ENCODE peak calls at places on chromosomes 16 and 17, in ten cellular contexts. One of them, this sample, is unnamed.

GRCh38 chr17:68456529-68457167 is 648 bp downstream of the WIPI1 start:
- DNase-seq in transverse colon: peak
- DNase-seq in mesenchymal stem cell: peak
- DNase-seq in SK-N-SH: peak
- DNase-seq in PC-9: peak
- DNase-seq in heart left ventricle: peak
- DNase-seq in thoracic aorta: peak
- DNase-seq in esophagus squamous epithelium: no peak
- DNase-seq in neuronal stem cell: peak
- DNase-seq in pancreas: peak
- DNase-seq in this sample: peak

GRCh38 chr17:42704495-42705494 is 22.5 kb downstream of the CNTNAP1 start:
- DNase-seq in transverse colon: no peak
- DNase-seq in SK-N-SH: no peak
- DNase-seq in mesenchymal stem cell: no peak
- DNase-seq in heart left ventricle: no peak
- DNase-seq in pancreas: no peak
- DNase-seq in esophagus squamous epithelium: no peak
- DNase-seq in PC-9: no peak
- DNase-seq in neuronal stem cell: no peak
- DNase-seq in thoracic aorta: no peak
- DNase-seq in this sample: no peak

GRCh38 chr16:85469929-85470590 is 143.1 kb upstream of the GSE1 start:
- DNase-seq in thoracic aorta: no peak
- DNase-seq in esophagus squamous epithelium: no peak
- DNase-seq in mesenchymal stem cell: no peak
- DNase-seq in PC-9: no peak
- DNase-seq in SK-N-SH: no peak
- DNase-seq in transverse colon: no peak
- DNase-seq in pancreas: no peak
- DNase-seq in heart left ventricle: no peak
- DNase-seq in neuronal stem cell: no peak
- DNase-seq in this sample: no peak

GRCh38 chr16:30491744-30492308 is 19.3 kb downstream of the ITGAL start:
- DNase-seq in pancreas: no peak
- DNase-seq in transverse colon: peak
- DNase-seq in esophagus squamous epithelium: no peak
- DNase-seq in PC-9: peak
- DNase-seq in heart left ventricle: peak
- DNase-seq in SK-N-SH: no peak
- DNase-seq in thoracic aorta: no peak
- DNase-seq in mesenchymal stem cell: peak
- DNase-seq in neuronal stem cell: no peak
- DNase-seq in this sample: no peak

GRCh38 chr16:84356591-84357116 is 11.7 kb upstream of the ATP2C2 start:
- DNase-seq in mesenchymal stem cell: no peak
- DNase-seq in thoracic aorta: no peak
- DNase-seq in transverse colon: peak
- DNase-seq in neuronal stem cell: peak
- DNase-seq in heart left ventricle: no peak
- DNase-seq in esophagus squamous epithelium: no peak
- DNase-seq in PC-9: peak
- DNase-seq in SK-N-SH: no peak
- DNase-seq in pancreas: no peak
- DNase-seq in this sample: no peak

GRCh38 chr17:38357488-38358123 is 6.0 kb downstream of the SOCS7 start:
- DNase-seq in thoracic aorta: no peak
- DNase-seq in PC-9: no peak
- DNase-seq in mesenchymal stem cell: no peak
- DNase-seq in SK-N-SH: peak
- DNase-seq in pancreas: no peak
- DNase-seq in esophagus squamous epithelium: no peak
- DNase-seq in heart left ventricle: no peak
- DNase-seq in neuronal stem cell: no peak
- DNase-seq in transverse colon: no peak
- DNase-seq in this sample: no peak

GRCh38 chr16:50203681-50204080 is 50.6 kb downstream of the TENT4B start:
- DNase-seq in thoracic aorta: no peak
- DNase-seq in SK-N-SH: no peak
- DNase-seq in pancreas: no peak
- DNase-seq in neuronal stem cell: no peak
- DNase-seq in transverse colon: no peak
- DNase-seq in heart left ventricle: no peak
- DNase-seq in mesenchymal stem cell: no peak
- DNase-seq in esophagus squamous epithelium: no peak
- DNase-seq in PC-9: no peak
- DNase-seq in this sample: no peak

GRCh38 chr17:36183001-36183810 is 6.8 kb upstream of the TBC1D3B start:
- DNase-seq in heart left ventricle: peak
- DNase-seq in mesenchymal stem cell: peak
- DNase-seq in esophagus squamous epithelium: no peak
- DNase-seq in SK-N-SH: peak
- DNase-seq in thoracic aorta: no peak
- DNase-seq in transverse colon: peak
- DNase-seq in PC-9: peak
- DNase-seq in neuronal stem cell: peak
- DNase-seq in pancreas: peak
- DNase-seq in this sample: peak

GRCh38 chr16:4215106-4215505 is 26.8 kb downstream of the SRL start:
- DNase-seq in heart left ventricle: no peak
- DNase-seq in SK-N-SH: no peak
- DNase-seq in neuronal stem cell: no peak
- DNase-seq in pancreas: no peak
- DNase-seq in transverse colon: no peak
- DNase-seq in thoracic aorta: no peak
- DNase-seq in mesenchymal stem cell: no peak
- DNase-seq in esophagus squamous epithelium: no peak
- DNase-seq in PC-9: no peak
- DNase-seq in this sample: no peak

GRCh38 chr17:7184091-7184488 is 4.9 kb upstream of the ASGR1 start:
- DNase-seq in heart left ventricle: no peak
- DNase-seq in pancreas: peak
- DNase-seq in mesenchymal stem cell: no peak
- DNase-seq in esophagus squamous epithelium: no peak
- DNase-seq in thoracic aorta: no peak
- DNase-seq in neuronal stem cell: no peak
- DNase-seq in PC-9: no peak
- DNase-seq in transverse colon: peak
- DNase-seq in SK-N-SH: no peak
- DNase-seq in this sample: no peak

GRCh38 chr16:23557779-23558330 is 328 bp downstream of the UBFD1 start:
- DNase-seq in SK-N-SH: no peak
- DNase-seq in pancreas: peak
- DNase-seq in esophagus squamous epithelium: no peak
- DNase-seq in thoracic aorta: no peak
- DNase-seq in PC-9: no peak
- DNase-seq in transverse colon: peak
- DNase-seq in neuronal stem cell: no peak
- DNase-seq in heart left ventricle: no peak
- DNase-seq in mesenchymal stem cell: peak
- DNase-seq in this sample: peak

GRCh38 chr17:10046259-10046658 is 141.2 kb upstream of the RCVRN start:
- DNase-seq in transverse colon: no peak
- DNase-seq in neuronal stem cell: no peak
- DNase-seq in SK-N-SH: no peak
- DNase-seq in mesenchymal stem cell: no peak
- DNase-seq in esophagus squamous epithelium: no peak
- DNase-seq in pancreas: no peak
- DNase-seq in PC-9: no peak
- DNase-seq in thoracic aorta: no peak
- DNase-seq in heart left ventricle: no peak
- DNase-seq in this sample: no peak

GRCh38 chr16:53129281-53130192 is 74.7 kb downstream of the CHD9 start:
- DNase-seq in PC-9: no peak
- DNase-seq in transverse colon: no peak
- DNase-seq in SK-N-SH: peak
- DNase-seq in pancreas: no peak
- DNase-seq in thoracic aorta: no peak
- DNase-seq in neuronal stem cell: no peak
- DNase-seq in esophagus squamous epithelium: no peak
- DNase-seq in mesenchymal stem cell: peak
- DNase-seq in heart left ventricle: peak
- DNase-seq in this sample: peak

GRCh38 chr17:45396496-45397205 is 36.0 kb downstream of the ARHGAP27 start:
- DNase-seq in pancreas: no peak
- DNase-seq in neuronal stem cell: no peak
- DNase-seq in esophagus squamous epithelium: no peak
- DNase-seq in thoracic aorta: no peak
- DNase-seq in mesenchymal stem cell: no peak
- DNase-seq in PC-9: no peak
- DNase-seq in transverse colon: no peak
- DNase-seq in SK-N-SH: no peak
- DNase-seq in heart left ventricle: no peak
- DNase-seq in this sample: peak

GRCh38 chr16:20866161-20866772 is 33.9 kb downstream of the DCUN1D3 start:
- DNase-seq in esophagus squamous epithelium: no peak
- DNase-seq in neuronal stem cell: peak
- DNase-seq in thoracic aorta: peak
- DNase-seq in pancreas: peak
- DNase-seq in PC-9: peak
- DNase-seq in SK-N-SH: peak
- DNase-seq in mesenchymal stem cell: peak
- DNase-seq in heart left ventricle: no peak
- DNase-seq in transverse colon: peak
- DNase-seq in this sample: no peak
- H3K27ac ChIP-seq in esophagus squamous epithelium: peak
- H3K27ac ChIP-seq in neuronal stem cell: no peak
- H3K27ac ChIP-seq in thoracic aorta: peak
- H3K27ac ChIP-seq in pancreas: peak
- H3K27ac ChIP-seq in PC-9: peak
- H3K27ac ChIP-seq in SK-N-SH: peak
- H3K27ac ChIP-seq in mesenchymal stem cell: peak
- H3K27ac ChIP-seq in heart left ventricle: peak
- H3K27ac ChIP-seq in transverse colon: peak
- H3K27ac ChIP-seq in this sample: peak

GRCh38 chr17:962650-963049 is 16.9 kb downstream of the NXN start:
- DNase-seq in thoracic aorta: no peak
- DNase-seq in transverse colon: no peak
- DNase-seq in heart left ventricle: no peak
- DNase-seq in mesenchymal stem cell: peak
- DNase-seq in esophagus squamous epithelium: no peak
- DNase-seq in pancreas: no peak
- DNase-seq in neuronal stem cell: no peak
- DNase-seq in PC-9: no peak
- DNase-seq in SK-N-SH: no peak
- DNase-seq in this sample: peak
- H3K27ac ChIP-seq in thoracic aorta: no peak
- H3K27ac ChIP-seq in transverse colon: peak
- H3K27ac ChIP-seq in heart left ventricle: no peak
- H3K27ac ChIP-seq in mesenchymal stem cell: no peak
- H3K27ac ChIP-seq in esophagus squamous epithelium: no peak
- H3K27ac ChIP-seq in pancreas: no peak
- H3K27ac ChIP-seq in neuronal stem cell: peak
- H3K27ac ChIP-seq in PC-9: no peak
- H3K27ac ChIP-seq in SK-N-SH: no peak
- H3K27ac ChIP-seq in this sample: peak

DNA sequence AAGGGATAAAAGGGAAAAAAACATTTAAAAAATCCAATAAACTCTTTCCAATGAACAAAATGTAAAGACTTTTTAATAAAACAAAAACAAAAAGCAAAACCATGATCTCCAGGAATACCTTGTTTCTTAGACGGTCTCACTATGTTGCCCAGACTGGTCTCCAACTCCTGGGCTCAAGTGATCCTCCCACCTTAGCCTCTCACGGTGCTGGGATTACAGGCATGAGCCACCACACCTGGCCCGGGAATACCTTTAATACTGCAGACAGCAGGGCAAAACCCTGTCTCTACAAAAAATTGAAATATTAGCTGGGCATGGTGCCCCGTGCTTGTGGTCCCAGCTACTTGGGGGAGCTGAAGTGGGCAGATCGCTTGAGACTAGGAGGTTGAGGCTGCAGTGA is 7.9 kb downstream of the RNF43 start:
- DNase-seq in heart left ventricle: no peak
- DNase-seq in mesenchymal stem cell: no peak
- DNase-seq in SK-N-SH: no peak
- DNase-seq in pancreas: no peak
- DNase-seq in thoracic aorta: no peak
- DNase-seq in esophagus squamous epithelium: no peak
- DNase-seq in PC-9: no peak
- DNase-seq in transverse colon: no peak
- DNase-seq in neuronal stem cell: no peak
- DNase-seq in this sample: no peak
- H3K27ac ChIP-seq in heart left ventricle: no peak
- H3K27ac ChIP-seq in mesenchymal stem cell: no peak
- H3K27ac ChIP-seq in SK-N-SH: no peak
- H3K27ac ChIP-seq in pancreas: no peak
- H3K27ac ChIP-seq in thoracic aorta: no peak
- H3K27ac ChIP-seq in esophagus squamous epithelium: no peak
- H3K27ac ChIP-seq in PC-9: no peak
- H3K27ac ChIP-seq in transverse colon: no peak
- H3K27ac ChIP-seq in neuronal stem cell: no peak
- H3K27ac ChIP-seq in this sample: no peak

DNA sequence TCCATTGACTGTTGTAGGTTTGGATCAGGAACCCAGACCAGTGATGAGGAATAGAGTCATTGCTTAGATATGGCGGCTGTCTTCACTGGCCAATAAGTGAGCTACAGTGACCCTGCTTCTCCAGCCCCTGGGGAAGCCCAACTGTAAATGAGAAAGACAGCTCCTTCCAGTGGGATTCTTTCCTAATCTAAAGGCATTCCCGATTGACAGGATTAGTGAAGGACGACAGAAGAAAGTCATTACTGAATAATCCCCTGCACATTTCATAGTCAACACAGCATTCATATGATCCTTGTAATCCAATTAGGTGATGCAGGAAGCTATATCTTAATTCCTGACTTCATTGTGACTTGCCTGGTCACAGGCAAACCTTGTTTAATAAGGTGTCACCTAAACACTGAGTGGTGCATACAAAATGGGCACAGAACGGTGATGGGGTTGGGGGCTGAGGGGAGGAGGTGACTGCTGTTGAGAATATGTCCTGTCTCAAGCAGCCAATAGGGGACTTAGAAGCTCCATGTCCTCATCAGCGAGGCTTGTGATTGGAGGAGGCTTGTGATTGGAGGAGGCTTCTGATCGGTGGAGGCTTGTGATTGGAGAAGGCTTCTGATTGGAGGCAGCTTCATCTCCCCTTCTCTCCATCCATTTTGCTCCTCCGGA is 242.6 kb downstream of the XYLT1 start:
- DNase-seq in pancreas: no peak
- DNase-seq in heart left ventricle: no peak
- DNase-seq in SK-N-SH: no peak
- DNase-seq in thoracic aorta: no peak
- DNase-seq in mesenchymal stem cell: no peak
- DNase-seq in PC-9: no peak
- DNase-seq in neuronal stem cell: no peak
- DNase-seq in esophagus squamous epithelium: no peak
- DNase-seq in transverse colon: no peak
- DNase-seq in this sample: no peak
- H3K27ac ChIP-seq in pancreas: no peak
- H3K27ac ChIP-seq in heart left ventricle: no peak
- H3K27ac ChIP-seq in SK-N-SH: no peak
- H3K27ac ChIP-seq in thoracic aorta: no peak
- H3K27ac ChIP-seq in mesenchymal stem cell: no peak
- H3K27ac ChIP-seq in PC-9: no peak
- H3K27ac ChIP-seq in neuronal stem cell: no peak
- H3K27ac ChIP-seq in esophagus squamous epithelium: no peak
- H3K27ac ChIP-seq in transverse colon: no peak
- H3K27ac ChIP-seq in this sample: no peak

This sample was measured in GM23338.